ENCODE peak calls at places on chromosomes 12 and 14, in eight cellular contexts. P, J, F, I, D, N, E and R are unnamed samples.

GRCh38 chr12:108079731-108080130 is 49.4 kb upstream of the WSCD2 start:
- DNase-seq in F (no peak), D (no peak), N (no peak), P (no peak), I (no peak), E (no peak), J (no peak), R (no peak)

GRCh38 chr14:64410084-64410774 is 22.1 kb downstream of the MTHFD1 start:
- DNase-seq in P (peak; percentile 21), J (peak; percentile 79), D (no peak), E (no peak), N (peak; percentile 85), I (no peak), F (no peak), R (no peak)

GRCh38 chr12:128783129-128783574 is 40.6 kb downstream of the SLC15A4 start:
- DNase-seq in E (no peak), P (no peak), J (no peak), N (no peak), F (peak; percentile 26), D (no peak), I (no peak), R (no peak)

GRCh38 chr14:31884776-31885379 is 192.2 kb upstream of the ARHGAP5 start:
- DNase-seq in P (peak; percentile 79), F (no peak), E (no peak), J (peak; percentile 79), D (no peak), N (peak; percentile 16), I (no peak), R (no peak)

GRCh38 chr14:74988131-74988530 is 14.6 kb upstream of the EIF2B2 start:
- DNase-seq in N (peak; percentile 94), E (no peak), J (peak; percentile 90), P (peak; percentile 93), D (no peak), I (no peak), F (no peak), R (no peak)

GRCh38 chr12:46895726-46896125 is 69.9 kb upstream of the SLC38A4 start:
- DNase-seq in E (no peak), F (no peak), I (no peak), D (no peak), N (no peak), P (no peak), J (no peak), R (no peak)

GRCh38 chr12:46299846-46300245 is 31.0 kb upstream of the SLC38A1 start:
- DNase-seq in F (no peak), J (no peak), N (no peak), D (no peak), E (no peak), P (no peak), I (no peak), R (no peak)

GRCh38 chr12:106997916-106998315 is 11.0 kb upstream of the MTERF2 start:
- DNase-seq in F (no peak), I (no peak), J (no peak), N (no peak), E (no peak), P (no peak), D (no peak), R (no peak)

GRCh38 chr14:104927432-104927816 is 2.7 kb downstream of the PLD4 start:
- DNase-seq in P (no peak), J (no peak), N (no peak), I (no peak), F (peak; percentile 75), D (no peak), E (no peak), R (no peak)
- H3K4me3 ChIP-seq in P (no peak overlapping the region), J (no peak overlapping the region), N (no peak overlapping the region), I (no peak overlapping the region), F (no peak overlapping the region), D (no peak overlapping the region), E (no peak overlapping the region), R (no peak overlapping the region)

GRCh38 chr12:105252901-105253300 is 16.9 kb upstream of the APPL2 start:
- DNase-seq in P (no peak), I (no peak), D (no peak), E (no peak), J (no peak), N (no peak), F (no peak), R (no peak)
- H3K4me3 ChIP-seq in P (no peak overlapping the region), I (no peak overlapping the region), D (no peak overlapping the region), E (no peak overlapping the region), J (no peak overlapping the region), N (no peak overlapping the region), F (no peak overlapping the region), R (no peak overlapping the region)

GRCh38 chr12:124456133-124456651 is 111.2 kb downstream of the NCOR2 start:
- DNase-seq in N (no peak), E (no peak), J (no peak), D (no peak), F (peak; percentile 22), P (no peak), I (no peak), R (no peak)
- H3K4me3 ChIP-seq in N (no peak overlapping the region), E (peak overlapping the region; percentile 46), J (no peak overlapping the region), D (no peak overlapping the region), F (no peak overlapping the region), P (no peak overlapping the region), I (no peak overlapping the region), R (no peak overlapping the region)

DNA sequence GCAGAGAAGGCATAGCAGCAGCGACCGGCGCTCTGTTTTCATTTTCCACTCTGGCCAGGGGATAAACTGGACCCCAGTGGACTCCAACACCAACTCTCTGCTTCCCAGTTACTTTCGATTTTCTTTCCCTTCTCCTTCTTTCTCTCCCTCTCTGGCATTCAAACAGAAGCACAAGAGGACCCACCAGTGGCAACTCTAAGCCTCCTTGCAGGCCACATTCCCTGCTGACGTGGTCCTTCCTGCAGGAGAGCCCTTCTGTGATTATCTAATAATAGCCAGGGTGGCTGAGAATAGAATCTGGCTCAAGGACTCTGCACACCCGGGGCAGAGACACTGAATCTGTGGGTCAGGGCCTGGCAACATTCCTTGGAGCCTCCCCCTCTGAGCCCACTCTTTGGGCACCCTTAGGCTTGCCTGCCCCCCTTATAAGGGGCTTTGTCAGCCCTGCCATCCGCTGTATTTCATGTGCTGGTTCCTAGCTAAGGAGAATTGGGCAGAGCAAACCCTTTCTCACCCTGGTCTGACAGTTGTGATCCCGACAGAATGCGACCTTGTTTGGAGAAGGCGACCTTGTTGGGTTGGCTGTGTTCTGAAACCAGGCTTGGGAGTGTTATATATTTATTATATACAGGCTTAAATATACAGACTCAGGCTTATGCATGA is 8.2 kb upstream of the HOXC6 start:
- DNase-seq in E (no peak), D (peak; percentile 59), I (no peak), N (no peak), P (no peak), F (peak; percentile 37), J (peak; percentile 17), R (no peak)
- H3K4me3 ChIP-seq in E (peak overlapping the region; percentile 45), D (no peak overlapping the region), I (no peak overlapping the region), N (no peak overlapping the region), P (no peak overlapping the region), F (peak overlapping the region; percentile 52), J (peak overlapping the region; percentile 52), R (peak overlapping the region; percentile 88)